ENCODE peak calls at places on chromosome 9, in four cellular contexts. J is kidney glomerular epithelial cell, K is OCI-LY7, W is HTR-8/SVneo. N is an unnamed sample.

GRCh38 chr9:136551401-136552116 is 5.7 kb upstream of the NOTCH1 start:
- DNase-seq in J (peak; percentile 29), K (peak; percentile 34), W (peak; percentile 80), N (peak; percentile 43)

GRCh38 chr9:91714020-91714721 is 235.9 kb downstream of the ROR2 start:
- DNase-seq in W (peak; percentile 28), J (peak; percentile 40), K (peak; percentile 27), N (peak; percentile 53)

GRCh38 chr9:94791431-94791830 is 64.9 kb downstream of the AOPEP start:
- DNase-seq in K (no peak), W (no peak), J (no peak), N (no peak)

GRCh38 chr9:72807765-72808445 is 144.9 kb downstream of the ALDH1A1 start:
- DNase-seq in J (no peak), K (peak; percentile 6), W (no peak), N (no peak)

GRCh38 chr9:35322075-35322885 is 160.5 kb downstream of the UNC13B start:
- DNase-seq in W (no peak), K (no peak), J (no peak), N (no peak)

GRCh38 chr9:15357050-15357653 is 50.1 kb upstream of the TTC39B start:
- DNase-seq in J (no peak), K (peak; percentile 16), W (no peak), N (peak; percentile 86)

GRCh38 chr9:109599131-109599530 is 101.0 kb upstream of the PTPN3 start:
- DNase-seq in K (no peak), W (no peak), J (peak; percentile 2), N (no peak)

GRCh38 chr9:33340186-33340585 is 49.9 kb downstream of the NFX1 start:
- DNase-seq in J (no peak), W (no peak), K (peak; percentile 18), N (no peak)

GRCh38 chr9:107243757-107244156 is 39.3 kb upstream of the RAD23B start:
- DNase-seq in W (no peak), K (no peak), J (peak; percentile 55), N (no peak)

GRCh38 chr9:35489313-35490154 is at the start of gene RUSC2:
- DNase-seq in K (peak; percentile 24), W (peak; percentile 27), J (peak; percentile 92), N (peak; percentile 93)

GRCh38 chr9:89507626-89508025 is 9.7 kb upstream of the SEMA4D start:
- DNase-seq in J (no peak), W (no peak), K (peak; percentile 80), N (peak; percentile 69)

GRCh38 chr9:129509508-129509907 is 111.4 kb downstream of the C9orf50 start:
- DNase-seq in W (no peak), J (peak; percentile 27), K (no peak), N (no peak)

GRCh38 chr9:34717996-34718614 is 8.2 kb upstream of the CCL21 start:
- DNase-seq in J (no peak), K (no peak), W (no peak), N (no peak)